ENCODE peak calls at places on chromosomes 7 and 10, in five cellular contexts. E, B, K, Q and S are unnamed samples.

GRCh38 chr7:32890010-32890552 is 1.5 kb downstream of the KBTBD2 start:
- DNase-seq in Q (peak), E (no peak), K (no peak), B (peak), S (peak)

GRCh38 chr7:140726304-140726703 is 29.8 kb downstream of the NDUFB2 start:
- DNase-seq in B (peak), E (no peak), Q (no peak), K (no peak), S (peak)

GRCh38 chr7:114662002-114662677 is 247.5 kb downstream of the FOXP2 start:
- DNase-seq in K (no peak), E (no peak), Q (no peak), B (no peak), S (no peak)

GRCh38 chr10:63068246-63068645 is 64.9 kb upstream of the NRBF2 start:
- DNase-seq in K (no peak), Q (no peak), B (no peak), E (no peak), S (no peak)

GRCh38 chr10:119207713-119208552 is 562 bp downstream of the GRK5 start:
- DNase-seq in E (no peak), B (peak), K (peak), Q (peak), S (peak)

GRCh38 chr10:47023237-47024045 is 112.2 kb downstream of the PTPN20 start:
- DNase-seq in K (no peak), B (no peak), E (no peak), Q (no peak), S (no peak)

GRCh38 chr7:18978108-18978495 is 139.3 kb downstream of the TWIST1 start:
- DNase-seq in Q (no peak), B (peak), E (peak), K (peak), S (peak)

GRCh38 chr7:25521236-25521635 is 292.9 kb upstream of the NPVF start:
- DNase-seq in K (no peak), B (no peak), E (no peak), Q (no peak), S (no peak)

GRCh38 chr10:116848032-116848911 is 1.0 kb upstream of the ENO4 start:
- DNase-seq in B (peak), Q (no peak), K (no peak), E (no peak), S (no peak)

GRCh38 chr7:123994449-123994848 is 38.4 kb downstream of the TMEM229A start:
- DNase-seq in B (no peak), Q (peak), E (no peak), K (no peak), S (peak)

GRCh38 chr10:130192276-130192848 is 56.2 kb downstream of the GLRX3 start:
- DNase-seq in E (no peak), B (no peak), Q (no peak), K (no peak), S (no peak)

GRCh38 chr10:24209946-24210491 is 1.1 kb downstream of the KIAA1217 start:
- DNase-seq in K (peak), Q (peak), E (peak), B (peak), S (no peak)